ENCODE peak calls at places on chromosomes 5 and 9, in four cellular contexts. One of them, this sample, is unnamed.

GRCh38 chr5:23136958-23137357 is 283.8 kb upstream of the CDH12 start:
- DNase-seq in tibial nerve: no peak
- DNase-seq in uterus: no peak
- DNase-seq in IMR-90: no peak
- DNase-seq in this sample: no peak

GRCh38 chr9:133371261-133371711 is 4.6 kb downstream of the SURF4 start:
- DNase-seq in uterus: no peak
- DNase-seq in IMR-90: no peak
- DNase-seq in tibial nerve: no peak
- DNase-seq in this sample: peak; percentile 51

GRCh38 chr5:172504736-172505402 is 50.5 kb upstream of the SH3PXD2B start:
- DNase-seq in uterus: peak; percentile 72
- DNase-seq in tibial nerve: peak; percentile 44
- DNase-seq in IMR-90: no peak
- DNase-seq in this sample: no peak

GRCh38 chr5:97534166-97534565 is 351.1 kb upstream of the RIOK2 start:
- DNase-seq in tibial nerve: peak; percentile 31
- DNase-seq in IMR-90: peak; percentile 94
- DNase-seq in uterus: no peak
- DNase-seq in this sample: peak; percentile 30

GRCh38 chr5:105616599-105616998 is 2054.0 kb upstream of the NUDT12 start:
- DNase-seq in IMR-90: no peak
- DNase-seq in uterus: no peak
- DNase-seq in tibial nerve: no peak
- DNase-seq in this sample: no peak

GRCh38 chr9:38082456-38083287 is 13.6 kb upstream of the SHB start:
- DNase-seq in IMR-90: no peak
- DNase-seq in uterus: no peak
- DNase-seq in tibial nerve: no peak
- DNase-seq in this sample: no peak

GRCh38 chr5:169173372-169173771 is 127.6 kb downstream of the SLIT3 start:
- DNase-seq in IMR-90: no peak
- DNase-seq in uterus: no peak
- DNase-seq in tibial nerve: no peak
- DNase-seq in this sample: no peak

GRCh38 chr5:12704955-12705354 is 800.7 kb upstream of the CTNND2 start:
- DNase-seq in tibial nerve: no peak
- DNase-seq in uterus: no peak
- DNase-seq in IMR-90: no peak
- DNase-seq in this sample: no peak

GRCh38 chr5:97094579-97095317 is 47.7 kb downstream of the LIX1 start:
- DNase-seq in tibial nerve: no peak
- DNase-seq in uterus: no peak
- DNase-seq in IMR-90: no peak
- DNase-seq in this sample: no peak

DNA sequence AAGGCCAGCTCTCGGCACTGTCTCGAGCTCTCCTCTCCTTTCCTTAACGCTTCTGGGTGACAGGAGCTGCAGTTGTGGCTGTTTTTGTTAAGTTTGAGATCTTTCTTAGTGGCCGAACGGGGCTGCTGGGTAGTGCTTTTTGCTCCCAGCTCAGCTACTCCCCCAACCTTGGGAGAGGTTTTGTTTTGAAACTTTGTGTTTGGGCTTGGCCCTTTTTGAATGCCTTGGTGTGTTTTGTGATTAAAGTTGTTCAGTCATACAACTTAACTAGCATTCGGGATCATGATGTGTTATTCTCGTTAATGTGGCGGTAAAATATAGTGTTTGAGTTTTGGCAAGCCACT is 1.0 kb downstream of the KDM3B start:
- DNase-seq in IMR-90: no peak
- DNase-seq in tibial nerve: no peak
- DNase-seq in uterus: no peak
- DNase-seq in this sample: peak; percentile 84
- TF ChIP-seq POLR2A in IMR-90: no peak
- TF ChIP-seq POLR2A in tibial nerve: no peak
- TF ChIP-seq POLR2A in uterus: no peak
- TF ChIP-seq POLR2A in this sample: peak; percentile 31

DNA sequence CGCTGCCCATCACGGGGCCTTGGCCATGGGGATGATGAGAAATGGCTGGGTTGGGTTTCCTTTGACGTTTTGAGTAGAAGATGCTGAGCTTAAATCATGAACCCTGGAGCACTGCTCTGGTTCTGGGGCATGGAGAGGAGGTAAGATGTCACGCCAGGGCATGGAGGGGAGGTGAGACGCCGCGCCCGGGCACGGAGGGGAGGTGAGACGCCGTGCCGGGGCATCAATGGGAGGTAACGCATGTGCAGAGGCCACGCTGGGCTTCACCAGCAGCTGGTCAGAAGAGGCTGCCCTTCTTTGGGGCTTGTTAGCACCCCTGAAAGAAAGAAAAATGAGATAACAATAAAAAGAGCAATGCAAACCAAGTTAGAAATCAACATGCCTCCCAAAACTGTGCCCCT is 322.5 kb upstream of the IRX4 start:
- DNase-seq in uterus: no peak
- DNase-seq in IMR-90: no peak
- DNase-seq in tibial nerve: no peak
- DNase-seq in this sample: no peak
- TF ChIP-seq POLR2A in uterus: no peak
- TF ChIP-seq POLR2A in IMR-90: no peak
- TF ChIP-seq POLR2A in tibial nerve: no peak
- TF ChIP-seq POLR2A in this sample: no peak

DNA sequence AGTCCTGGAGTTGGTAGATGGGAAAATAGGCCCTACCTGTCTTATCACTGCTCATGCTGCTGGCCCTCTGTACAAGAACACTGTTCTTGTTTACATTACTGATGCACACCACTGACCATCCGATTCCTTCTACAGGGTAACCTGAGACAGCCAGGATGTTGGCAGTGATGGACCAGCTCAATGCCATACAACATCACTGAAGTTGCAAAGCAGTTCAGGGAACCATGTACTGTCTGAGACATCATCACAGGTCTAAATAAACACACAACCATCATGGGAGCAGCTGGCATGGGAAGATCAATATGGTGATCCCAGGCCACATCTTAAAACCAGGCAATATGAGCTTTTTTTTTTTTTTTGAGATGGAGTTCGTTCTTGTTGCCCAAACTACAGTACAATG is 59.0 kb downstream of the IARS1 start:
- DNase-seq in uterus: no peak
- DNase-seq in IMR-90: no peak
- DNase-seq in tibial nerve: no peak
- DNase-seq in this sample: no peak
- TF ChIP-seq POLR2A in uterus: no peak
- TF ChIP-seq POLR2A in IMR-90: no peak
- TF ChIP-seq POLR2A in tibial nerve: no peak
- TF ChIP-seq POLR2A in this sample: no peak

DNA sequence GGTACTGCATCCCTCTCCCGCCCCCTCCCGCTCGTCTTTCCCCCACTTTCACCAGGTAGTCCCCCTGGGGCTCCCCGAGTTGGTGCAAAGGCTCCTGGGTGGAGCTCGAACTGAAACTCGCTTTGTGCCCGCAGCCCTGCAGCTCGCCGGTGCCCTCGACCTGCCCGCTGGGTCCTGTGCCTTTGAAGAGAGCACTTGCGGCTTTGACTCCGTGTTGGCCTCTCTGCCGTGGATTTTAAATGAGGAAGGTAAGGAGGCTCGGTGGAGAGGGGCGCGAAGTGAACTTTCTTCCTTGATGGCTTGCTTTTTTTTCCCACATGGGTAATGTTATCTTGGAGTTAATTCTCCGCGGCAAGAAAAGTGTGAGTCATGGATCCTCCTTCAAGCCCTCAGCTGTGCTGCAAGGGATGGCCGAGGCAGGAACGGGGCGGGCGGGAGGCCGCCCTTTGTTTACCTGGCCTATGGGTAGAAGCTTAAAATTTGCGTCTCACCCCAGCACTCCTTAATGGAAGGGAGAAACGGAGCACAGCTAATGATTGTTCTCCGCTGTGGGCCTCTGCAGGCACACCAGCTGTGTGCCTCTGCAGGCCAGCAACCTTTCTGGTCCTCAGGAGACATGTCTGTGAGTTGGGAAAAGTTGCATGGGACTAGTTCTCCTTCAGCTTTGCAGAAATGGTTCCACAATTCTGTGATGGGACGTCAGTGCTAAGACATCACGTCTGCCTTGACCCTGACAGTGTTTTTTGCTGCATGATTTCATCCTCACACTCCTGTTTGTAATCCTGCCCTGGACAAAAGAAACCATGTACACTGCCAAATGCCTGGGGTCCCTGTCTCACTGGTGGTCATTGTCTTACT is 1.0 kb downstream of the MAMDC2 start:
- DNase-seq in tibial nerve: no peak
- DNase-seq in uterus: no peak
- DNase-seq in IMR-90: peak; percentile 63
- DNase-seq in this sample: no peak
- TF ChIP-seq POLR2A in tibial nerve: no peak
- TF ChIP-seq POLR2A in uterus: peak; percentile 31
- TF ChIP-seq POLR2A in IMR-90: no peak
- TF ChIP-seq POLR2A in this sample: no peak

GRCh38 chr9:128118472-128118857 is 9.1 kb downstream of the PTGES2 start:
- DNase-seq in uterus: peak; percentile 6
- DNase-seq in tibial nerve: no peak
- DNase-seq in IMR-90: no peak
- DNase-seq in this sample: no peak
- TF ChIP-seq POLR2A in uterus: no peak
- TF ChIP-seq POLR2A in tibial nerve: no peak
- TF ChIP-seq POLR2A in IMR-90: no peak
- TF ChIP-seq POLR2A in this sample: no peak

GRCh38 chr9:6412572-6413364 is at the start of gene UHRF2:
- DNase-seq in uterus: peak; percentile 99
- DNase-seq in IMR-90: peak; percentile 97
- DNase-seq in tibial nerve: peak; percentile 97
- DNase-seq in this sample: peak; percentile 98

GRCh38 chr9:6417186-6417585 is 4.2 kb downstream of the UHRF2 start:
- DNase-seq in uterus: no peak
- DNase-seq in IMR-90: peak; percentile 28
- DNase-seq in tibial nerve: no peak
- DNase-seq in this sample: no peak

GRCh38 chr9:6413365-6414263 is 615 bp downstream of the UHRF2 start:
- DNase-seq in tibial nerve: peak; percentile 15
- DNase-seq in IMR-90: no peak
- DNase-seq in uterus: no peak
- DNase-seq in this sample: peak; percentile 74

GRCh38 chr9:6414291-6414690 is 1.3 kb downstream of the UHRF2 start:
- DNase-seq in uterus: no peak
- DNase-seq in IMR-90: peak; percentile 50
- DNase-seq in tibial nerve: no peak
- DNase-seq in this sample: peak; percentile 71

DNA sequence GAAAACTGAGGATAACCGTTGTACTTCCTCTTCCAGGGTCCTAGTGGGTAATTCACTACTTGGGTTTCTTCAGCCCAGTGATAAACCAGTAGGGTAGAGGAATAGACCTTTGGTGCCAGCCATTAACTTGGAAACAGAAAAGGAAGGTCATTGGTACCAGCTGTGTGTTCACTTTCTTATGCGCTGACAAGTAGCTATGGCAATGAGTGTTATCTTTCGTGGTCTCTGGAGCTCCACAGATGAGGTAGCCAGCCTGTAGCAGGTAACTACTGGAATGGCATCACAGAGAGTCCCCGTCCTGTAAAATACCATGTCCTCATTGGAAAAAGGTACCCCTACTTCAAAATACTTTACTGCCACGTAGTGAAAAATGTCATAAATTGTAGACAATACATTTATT is 2.3 kb downstream of the UHRF2 start:
- DNase-seq in uterus: no peak
- DNase-seq in IMR-90: no peak
- DNase-seq in tibial nerve: no peak
- DNase-seq in this sample: peak; percentile 65
- TF ChIP-seq POLR2A in uterus: no peak
- TF ChIP-seq POLR2A in IMR-90: no peak
- TF ChIP-seq POLR2A in tibial nerve: no peak
- TF ChIP-seq POLR2A in this sample: no peak

DNA sequence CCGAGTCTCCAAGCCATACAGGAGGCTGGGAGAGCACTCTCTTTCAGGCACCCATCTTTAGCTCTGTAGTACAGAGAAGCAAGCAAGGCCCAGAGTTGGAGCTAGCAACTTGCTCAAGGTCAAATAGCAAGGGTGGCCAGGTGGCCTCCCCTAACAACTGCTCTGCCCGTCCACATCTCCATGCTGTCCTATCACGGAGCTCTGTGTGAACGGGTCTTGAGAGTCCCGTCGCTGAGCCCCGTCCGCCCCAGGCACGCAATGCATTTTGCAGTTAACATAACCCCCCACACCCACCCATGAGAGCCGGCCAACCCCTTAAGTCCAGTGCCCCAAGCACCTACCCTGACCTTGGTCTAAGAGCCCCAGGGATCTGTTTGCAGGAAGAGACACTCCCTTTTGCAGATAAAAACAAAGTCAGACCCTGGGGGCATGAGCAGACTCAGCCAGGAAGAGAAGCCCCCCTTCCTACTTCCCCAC is 1.5 kb downstream of the RNF44 start:
- DNase-seq in uterus: no peak
- DNase-seq in tibial nerve: no peak
- DNase-seq in IMR-90: no peak
- DNase-seq in this sample: peak; percentile 55
- TF ChIP-seq POLR2A in uterus: no peak
- TF ChIP-seq POLR2A in tibial nerve: no peak
- TF ChIP-seq POLR2A in IMR-90: no peak
- TF ChIP-seq POLR2A in this sample: peak; percentile 53

GRCh38 chr5:138467711-138468132 is 2.4 kb downstream of the EGR1 start:
- DNase-seq in IMR-90: no peak
- DNase-seq in tibial nerve: peak; percentile 13
- DNase-seq in uterus: no peak
- DNase-seq in this sample: peak; percentile 48
- TF ChIP-seq POLR2A in IMR-90: no peak
- TF ChIP-seq POLR2A in tibial nerve: no peak
- TF ChIP-seq POLR2A in uterus: no peak
- TF ChIP-seq POLR2A in this sample: no peak

GRCh38 chr9:109907400-109907799 is 127.4 kb downstream of the PALM2AKAP2 start:
- DNase-seq in IMR-90: no peak
- DNase-seq in uterus: no peak
- DNase-seq in tibial nerve: no peak
- DNase-seq in this sample: no peak
- TF ChIP-seq POLR2A in IMR-90: no peak
- TF ChIP-seq POLR2A in uterus: no peak
- TF ChIP-seq POLR2A in tibial nerve: no peak
- TF ChIP-seq POLR2A in this sample: no peak